ENCODE peak calls at places on chromosomes 6 and 20, in nine cellular contexts. I, N, B, E, P, L, O, W and C are unnamed samples.

GRCh38 chr20:53399592-53400335 is 193.9 kb downstream of the ZNF217 start:
- DNase-seq in B (no peak), I (no peak), P (no peak), W (peak), E (no peak), N (peak), O (no peak), L (no peak), C (no peak)

GRCh38 chr6:78910611-78911134 is 43.3 kb downstream of the IRAK1BP1 start:
- DNase-seq in I (peak), O (peak), E (peak), B (no peak), P (no peak), N (no peak), L (no peak), W (peak), C (no peak)

GRCh38 chr20:40860487-40860902 is 168.1 kb upstream of the TOP1 start:
- DNase-seq in N (no peak), B (no peak), P (no peak), O (no peak), I (no peak), L (no peak), W (peak), E (no peak), C (no peak)

GRCh38 chr6:118509009-118509617 is 39.0 kb upstream of the PLN start:
- DNase-seq in N (peak), P (peak), I (no peak), E (no peak), B (no peak), O (no peak), W (peak), L (no peak), C (peak)

GRCh38 chr6:156699017-156699421 is 78.2 kb upstream of the ARID1B start:
- DNase-seq in O (no peak), P (no peak), N (no peak), I (no peak), W (peak), B (no peak), E (no peak), L (no peak), C (no peak)

GRCh38 chr6:42831237-42831636 is 48.2 kb upstream of the RPL7L1 start:
- DNase-seq in I (no peak), P (no peak), W (peak), L (no peak), B (no peak), N (no peak), O (no peak), E (no peak), C (no peak)

GRCh38 chr6:22098623-22099022 is 198.2 kb downstream of the PRL start:
- DNase-seq in E (no peak), I (no peak), N (no peak), W (no peak), P (no peak), B (no peak), L (no peak), O (no peak), C (peak)

GRCh38 chr20:37651932-37652331 is 41.9 kb upstream of the CTNNBL1 start:
- DNase-seq in B (no peak), W (no peak), N (peak), P (peak), I (peak), O (peak), L (no peak), E (peak), C (no peak)

GRCh38 chr6:131130546-131130925 is 4.7 kb upstream of the AKAP7 start:
- DNase-seq in I (no peak), P (no peak), E (no peak), N (no peak), B (no peak), W (no peak), L (no peak), O (no peak), C (no peak)

GRCh38 chr20:44967207-44967807 is 995 bp downstream of the STK4 start:
- DNase-seq in B (no peak), I (peak), P (no peak), W (no peak), O (no peak), L (no peak), N (no peak), E (no peak), C (no peak)

GRCh38 chr6:157864185-157864761 is 41.2 kb downstream of the SNX9 start:
- DNase-seq in O (no peak), L (no peak), N (no peak), B (no peak), I (no peak), P (no peak), W (no peak), E (no peak), C (no peak)

GRCh38 chr20:5095931-5096330 is 23.8 kb downstream of the PCNA start:
- DNase-seq in N (no peak), I (no peak), W (no peak), O (no peak), B (no peak), L (no peak), P (no peak), E (no peak), C (no peak)

GRCh38 chr6:158797331-158798202 is 21.6 kb downstream of the EZR start:
- DNase-seq in B (no peak), O (no peak), E (no peak), I (no peak), P (no peak), L (no peak), W (peak), N (no peak), C (no peak)

GRCh38 chr20:9301129-9302072 is 213.0 kb upstream of the LAMP5 start:
- DNase-seq in B (no peak), I (peak), P (peak), N (peak), W (peak), L (no peak), E (no peak), O (no peak), C (peak)

GRCh38 chr20:53581444-53582311 is 12.0 kb downstream of the ZNF217 start:
- DNase-seq in N (no peak), B (no peak), L (no peak), O (no peak), I (peak), E (no peak), W (no peak), P (no peak), C (no peak)

GRCh38 chr6:143680157-143680556 is 2.4 kb downstream of the PHACTR2 start:
- DNase-seq in O (no peak), I (no peak), B (no peak), E (no peak), L (no peak), W (no peak), N (no peak), P (no peak), C (no peak)

GRCh38 chr6:155985660-155986138 is 530.1 kb upstream of the NOX3 start:
- DNase-seq in B (no peak), N (peak), L (no peak), O (no peak), I (no peak), W (no peak), P (peak), E (no peak), C (no peak)

GRCh38 chr6:147567141-147567805 is 58.8 kb downstream of the SAMD5 start:
- DNase-seq in L (no peak), P (no peak), I (no peak), E (no peak), O (no peak), W (no peak), N (no peak), B (no peak), C (no peak)

GRCh38 chr20:9112541-9113515 is 43.9 kb downstream of the PLCB4 start:
- DNase-seq in B (no peak), N (no peak), L (no peak), P (no peak), O (no peak), W (peak), I (no peak), E (no peak), C (no peak)

GRCh38 chr6:106165885-106166485 is 79.8 kb downstream of the PRDM1 start:
- DNase-seq in W (peak), I (no peak), O (no peak), N (no peak), L (no peak), P (no peak), B (peak), E (no peak), C (peak)

GRCh38 chr6:167735498-167736201 is 91.1 kb upstream of the AFDN start:
- DNase-seq in B (no peak), W (no peak), N (peak), I (no peak), E (no peak), L (no peak), O (no peak), P (no peak), C (peak)

GRCh38 chr6:138115877-138116660 is 8.8 kb upstream of the PERP start:
- DNase-seq in N (peak), O (peak), E (peak), W (peak), I (peak), L (peak), B (peak), P (peak), C (peak)